ENCODE peak calls at places on chromosomes 6 and 20, in five cellular contexts. E is GM12878, B is A549, R is HepG2, Y is K562. C is an unnamed sample.
A peak's percentile ranks its signal among the peaks of the same experiment; 100 is the strongest.

GRCh38 chr6:66848244-66848953 is 1141.4 kb upstream of the EYS start:
- ATAC-seq in R (no peak), Y (no peak), B (no peak), E (no peak), C (no peak)

GRCh38 chr6:31462026-31462963 is 35.6 kb upstream of the MICB start:
- ATAC-seq in B (peak; percentile 39), R (peak; percentile 41), Y (no peak), E (peak; percentile 13), C (no peak)

GRCh38 chr6:113351183-113351834 is 505.8 kb upstream of the MARCKS start:
- ATAC-seq in Y (no peak), E (peak; percentile 21), B (no peak), R (no peak), C (no peak)

GRCh38 chr6:10759884-10760329 is 12.3 kb downstream of the TMEM14B start:
- ATAC-seq in Y (no peak), B (peak; percentile 92), R (no peak), E (no peak), C (peak; percentile 25)

GRCh38 chr6:96465321-96465903 is 56.2 kb upstream of the UFL1 start:
- ATAC-seq in R (no peak), Y (no peak), B (no peak), E (peak; percentile 53), C (no peak)

GRCh38 chr6:89566930-89567634 is 71.5 kb downstream of the LYRM2 start:
- ATAC-seq in Y (no peak), B (no peak), E (no peak), R (peak; percentile 50), C (no peak)

GRCh38 chr6:144305567-144305966 is 20.4 kb downstream of the UTRN start:
- ATAC-seq in Y (no peak), B (no peak), R (no peak), E (peak; percentile 60), C (no peak)

GRCh38 chr20:21391495-21392298 is 5.6 kb downstream of the NKX2-4 start:
- ATAC-seq in Y (no peak), R (peak; percentile 33), E (no peak), B (peak; percentile 37), C (no peak)

GRCh38 chr20:13610205-13610604 is 28.5 kb downstream of the TASP1 start:
- ATAC-seq in Y (peak; percentile 77), R (peak; percentile 94), E (peak; percentile 89), B (no peak), C (no peak)

GRCh38 chr6:25174678-25175077 is 104.5 kb upstream of the CARMIL1 start:
- ATAC-seq in Y (no peak), R (no peak), E (no peak), B (no peak), C (no peak)

GRCh38 chr6:30163918-30164654 is 740 bp downstream of the TRIM15 start:
- ATAC-seq in R (peak; percentile 24), B (no peak), Y (no peak), E (no peak), C (no peak)

GRCh38 chr20:37925265-37926165 is 22.6 kb downstream of the VSTM2L start:
- ATAC-seq in Y (no peak), E (no peak), B (no peak), R (peak; percentile 34), C (no peak)

GRCh38 chr6:33914519-33915120 is 110.8 kb upstream of the MLN start:
- ATAC-seq in R (no peak), Y (peak; percentile 26), E (peak; percentile 68), B (no peak), C (no peak)

GRCh38 chr6:79710127-79710526 is 79.0 kb downstream of the SH3BGRL2 start:
- ATAC-seq in R (peak; percentile 59), E (no peak), Y (peak; percentile 52), B (no peak), C (no peak)

GRCh38 chr6:26133730-26134129 is 46.5 kb downstream of the HFE start:
- ATAC-seq in B (no peak), R (no peak), Y (peak; percentile 14), E (peak; percentile 16), C (no peak)

GRCh38 chr6:111625511-111626331 is 20.0 kb upstream of the TRAF3IP2 start:
- ATAC-seq in E (no peak), Y (peak; percentile 56), R (no peak), B (no peak), C (peak; percentile 20)

GRCh38 chr6:45703041-45703739 is 312.5 kb downstream of the CLIC5 start:
- ATAC-seq in R (no peak), B (no peak), E (no peak), Y (no peak), C (no peak)

GRCh38 chr6:132115714-132116366 is 164.7 kb upstream of the CCN2 start:
- ATAC-seq in E (no peak), B (no peak), R (no peak), Y (no peak), C (no peak)

GRCh38 chr20:23407770-23408467 is 13.4 kb downstream of the NAPB start:
- ATAC-seq in E (peak; percentile 98), B (no peak), R (no peak), Y (no peak), C (no peak)

GRCh38 chr20:44411020-44411756 is 55.7 kb downstream of the HNF4A start:
- ATAC-seq in B (no peak), E (no peak), R (peak; percentile 93), Y (no peak), C (no peak)

GRCh38 chr6:26401389-26401986 is 587 bp upstream of the BTN3A1 start:
- ATAC-seq in E (peak; percentile 7), R (peak; percentile 31), Y (peak; percentile 34), B (no peak), C (no peak)

GRCh38 chr6:152209211-152209610 is 401.7 kb downstream of the ESR1 start:
- ATAC-seq in B (no peak), Y (no peak), E (no peak), R (no peak), C (no peak)

GRCh38 chr6:29589423-29590048 is 4.6 kb downstream of the OR2H2 start:
- ATAC-seq in E (peak; percentile 86), Y (peak; percentile 89), R (peak; percentile 84), B (peak; percentile 75), C (no peak)

GRCh38 chr20:4169360-4170214 is 154.2 kb upstream of the RNF24 start:
- ATAC-seq in Y (no peak), E (no peak), B (no peak), R (no peak), C (no peak)

GRCh38 chr20:4065405-4065841 is 50.1 kb upstream of the RNF24 start:
- ATAC-seq in E (no peak), B (no peak), R (no peak), Y (no peak), C (peak; percentile 29)

GRCh38 chr6:27553123-27553904 is 80.4 kb upstream of the ZNF184 start:
- ATAC-seq in Y (peak; percentile 83), R (peak; percentile 89), E (peak; percentile 90), B (peak; percentile 92), C (no peak)

GRCh38 chr6:45576648-45577624 is 199.2 kb upstream of the SUPT3H start:
- ATAC-seq in Y (peak; percentile 53), R (no peak), B (no peak), E (no peak), C (no peak)

GRCh38 chr20:341682-342081 is 5.2 kb upstream of the NRSN2 start:
- ATAC-seq in E (no peak), R (no peak), Y (peak; percentile 91), B (peak; percentile 77), C (no peak)

GRCh38 chr6:38771111-38771694 is 56.1 kb downstream of the DNAH8 start:
- ATAC-seq in E (no peak), R (no peak), Y (no peak), B (no peak), C (no peak)

GRCh38 chr6:134131530-134132139 is 79.2 kb upstream of the SLC2A12 start:
- ATAC-seq in E (no peak), Y (no peak), B (no peak), R (no peak), C (no peak)

GRCh38 chr6:134138226-134138975 is 86.0 kb upstream of the SLC2A12 start:
- ATAC-seq in Y (no peak), E (no peak), R (no peak), B (no peak), C (no peak)

GRCh38 chr6:134134654-134135053 is 82.2 kb upstream of the SLC2A12 start:
- ATAC-seq in E (no peak), B (no peak), Y (no peak), R (no peak), C (no peak)

GRCh38 chr6:134128146-134128545 is 75.7 kb upstream of the SLC2A12 start:
- ATAC-seq in E (no peak), B (no peak), Y (no peak), R (no peak), C (no peak)

GRCh38 chr6:134132494-134133141 is 80.2 kb upstream of the SLC2A12 start:
- ATAC-seq in E (no peak), R (no peak), Y (no peak), B (no peak), C (no peak)
- TF ChIP-seq EP300 in E (no peak), R (no peak), Y (no peak), B (no peak), C (no peak)

GRCh38 chr6:44074383-44075136 is 52.7 kb downstream of the MRPL14 start:
- ATAC-seq in Y (peak; percentile 79), B (peak; percentile 61), R (peak; percentile 64), E (peak; percentile 71), C (peak; percentile 54)
- TF ChIP-seq POLR2A in Y (no peak), B (no peak), R (no peak), E (no peak), C (no peak)

GRCh38 chr6:81754906-81755305 is 2.4 kb upstream of the TENT5A start:
- ATAC-seq in B (no peak), R (no peak), Y (no peak), E (no peak), C (no peak)

GRCh38 chr6:81752084-81752968 is at the start of gene TENT5A:
- ATAC-seq in B (peak; percentile 84), R (peak; percentile 89), E (peak; percentile 93), Y (peak; percentile 96), C (peak; percentile 85)

GRCh38 chr6:81753709-81754678 is 1.5 kb upstream of the TENT5A start:
- ATAC-seq in E (peak; percentile 49), Y (peak; percentile 73), R (peak; percentile 18), B (peak; percentile 65), C (peak; percentile 65)

GRCh38 chr6:81751388-81752083 is 945 bp downstream of the TENT5A start:
- ATAC-seq in R (peak; percentile 38), E (no peak), B (peak; percentile 1), Y (no peak), C (peak; percentile 1)

DNA sequence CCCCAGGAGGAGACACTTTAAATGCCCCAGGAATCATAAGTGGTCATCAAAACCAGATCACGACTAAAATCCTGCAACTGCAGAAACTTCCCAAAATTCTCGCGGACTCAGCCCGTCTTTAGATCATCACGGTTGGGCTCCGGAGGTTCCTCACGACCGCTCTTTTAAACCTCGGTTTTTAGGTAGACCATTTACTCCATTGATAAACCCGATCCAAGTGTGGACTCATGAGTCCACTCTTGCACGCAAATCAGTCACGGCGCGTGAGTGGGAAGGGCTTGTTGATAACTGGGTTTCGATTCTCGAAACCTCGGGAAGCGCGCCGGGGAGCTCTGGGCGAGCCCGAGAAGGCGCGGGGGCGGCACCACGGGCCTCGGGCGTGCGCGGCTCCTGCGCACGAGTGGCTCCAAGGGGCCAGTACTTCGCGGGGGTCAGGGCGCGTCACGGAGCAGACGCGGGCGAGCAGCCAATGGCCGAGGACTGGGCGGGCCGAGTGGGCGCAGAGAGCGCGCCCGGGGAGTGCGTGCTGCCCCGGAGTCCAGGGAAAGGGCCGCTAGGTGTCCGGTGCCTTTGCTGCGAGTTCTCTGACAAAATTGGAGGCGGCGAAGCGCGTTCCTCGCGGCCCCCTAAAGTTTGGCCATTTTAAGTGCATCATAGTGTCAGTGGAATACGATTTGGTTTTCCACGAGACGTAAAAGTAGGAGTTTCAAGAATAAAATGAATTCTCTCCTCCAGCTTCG is 658 bp upstream of the TENT5A start:
- ATAC-seq in E (peak; percentile 73), Y (peak; percentile 89), B (peak; percentile 85), R (peak; percentile 90), C (peak; percentile 92)
- TF ChIP-seq EP300 in E (no peak), Y (no peak), B (no peak), R (no peak), C (no peak)

GRCh38 chr6:154510144-154510905 is at the start of gene CNKSR3:
- ATAC-seq in R (peak; percentile 87), Y (peak; percentile 85), B (peak; percentile 87), E (peak; percentile 68), C (peak; percentile 89)
- TF ChIP-seq POLR2A in R (peak; percentile 89), Y (no peak), B (peak; percentile 70), E (no peak), C (peak; percentile 59)

C was measured in gastroesophageal sphincter.